ENCODE peak calls at places on chromosomes 6 and 20, in eight cellular contexts. T, J, R, N, P, X, G and I are unnamed samples.

GRCh38 chr20:24650091-24650490 is 180.7 kb downstream of the SYNDIG1 start:
- DNase-seq in T (no peak), J (peak), R (peak), N (no peak), P (no peak), X (no peak), G (no peak), I (peak)

GRCh38 chr6:75130784-75131183 is 75.1 kb downstream of the COL12A1 start:
- DNase-seq in T (no peak), J (peak), R (peak), N (no peak), P (no peak), X (peak), G (no peak), I (peak)

GRCh38 chr20:63056236-63057132 is 49.7 kb upstream of the BHLHE23 start:
- DNase-seq in T (peak), J (peak), R (peak), N (peak), P (no peak), X (peak), G (peak), I (peak)

GRCh38 chr6:37724530-37725220 is 27.0 kb upstream of the MDGA1 start:
- DNase-seq in T (no peak), J (no peak), R (no peak), N (no peak), P (no peak), X (no peak), G (no peak), I (no peak)

GRCh38 chr6:167093922-167094432 is 28.9 kb upstream of the CCR6 start:
- DNase-seq in T (peak), J (no peak), R (peak), N (peak), P (no peak), X (no peak), G (peak), I (no peak)

GRCh38 chr6:24574809-24575208 is 71.2 kb downstream of the KIAA0319 start:
- DNase-seq in T (no peak), J (no peak), R (no peak), N (no peak), P (no peak), X (no peak), G (peak), I (peak)

GRCh38 chr20:23666189-23666588 is 22.6 kb downstream of the CST4 start:
- DNase-seq in T (no peak), J (no peak), R (no peak), N (no peak), P (no peak), X (no peak), G (no peak), I (peak)

GRCh38 chr6:79385333-79385732 is 150.9 kb upstream of the HMGN3 start:
- DNase-seq in T (no peak), J (no peak), R (no peak), N (no peak), P (no peak), X (no peak), G (no peak), I (no peak)

GRCh38 chr6:4848382-4849068 is 72.3 kb downstream of the CDYL start:
- DNase-seq in T (no peak), J (no peak), R (peak), N (no peak), P (no peak), X (no peak), G (no peak), I (peak)

GRCh38 chr20:31907046-31907445 is 36.6 kb downstream of the TTLL9 start:
- DNase-seq in T (no peak), J (no peak), R (no peak), N (no peak), P (no peak), X (no peak), G (no peak), I (no peak)

GRCh38 chr20:14915356-14915755 is 577.9 kb upstream of the FLRT3 start:
- DNase-seq in T (no peak), J (no peak), R (no peak), N (no peak), P (no peak), X (no peak), G (peak), I (no peak)

GRCh38 chr20:60071965-60072364 is 113.7 kb downstream of the CDH26 start:
- DNase-seq in T (no peak), J (no peak), R (no peak), N (no peak), P (no peak), X (no peak), G (no peak), I (peak)

GRCh38 chr20:38700146-38700545 is 24.1 kb upstream of the SLC32A1 start:
- DNase-seq in T (no peak), J (no peak), R (no peak), N (no peak), P (no peak), X (no peak), G (no peak), I (no peak)

GRCh38 chr6:136014454-136015421 is 163.2 kb downstream of the PDE7B start:
- DNase-seq in T (no peak), J (peak), R (peak), N (no peak), P (no peak), X (peak), G (no peak), I (peak)

GRCh38 chr6:31652925-31653724 is 664 bp upstream of the BAG6 start:
- DNase-seq in T (peak), J (peak), R (peak), N (no peak), P (no peak), X (peak), G (peak), I (no peak)

GRCh38 chr6:157184202-157185015 is 138.9 kb downstream of the TMEM242 start:
- DNase-seq in T (peak), J (peak), R (peak), N (peak), P (peak), X (peak), G (peak), I (peak)